ENCODE peak calls at places on chromosomes 13 and 19, in nine cellular contexts. One of them, this sample, is unnamed.

GRCh38 chr19:7497292-7497691 is 8.5 kb upstream of the PEX11G start:
- DNase-seq in CD8-positive, alpha-beta memory T cell: no peak
- DNase-seq in heart left ventricle: peak; percentile 38
- DNase-seq in colonic mucosa: no peak
- DNase-seq in fibroblast of lung: no peak
- DNase-seq in mesenchymal stem cell: peak; percentile 46
- DNase-seq in cardiac muscle cell: no peak
- DNase-seq in aorta: no peak
- DNase-seq in mucosa of descending colon: no peak
- DNase-seq in this sample: peak; percentile 23

GRCh38 chr13:97367427-97367826 is 66.5 kb upstream of the RAP2A start:
- DNase-seq in fibroblast of lung: peak; percentile 78
- DNase-seq in cardiac muscle cell: no peak
- DNase-seq in mesenchymal stem cell: peak; percentile 86
- DNase-seq in colonic mucosa: no peak
- DNase-seq in heart left ventricle: no peak
- DNase-seq in aorta: no peak
- DNase-seq in CD8-positive, alpha-beta memory T cell: no peak
- DNase-seq in mucosa of descending colon: no peak
- DNase-seq in this sample: no peak

GRCh38 chr13:27839809-27840467 is 47.7 kb downstream of the GSX1 start:
- DNase-seq in cardiac muscle cell: no peak
- DNase-seq in mesenchymal stem cell: no peak
- DNase-seq in mucosa of descending colon: no peak
- DNase-seq in fibroblast of lung: no peak
- DNase-seq in heart left ventricle: no peak
- DNase-seq in colonic mucosa: no peak
- DNase-seq in aorta: no peak
- DNase-seq in CD8-positive, alpha-beta memory T cell: no peak
- DNase-seq in this sample: no peak

GRCh38 chr13:67549331-67549730 is 319.2 kb upstream of the PCDH9 start:
- DNase-seq in CD8-positive, alpha-beta memory T cell: no peak
- DNase-seq in mucosa of descending colon: no peak
- DNase-seq in colonic mucosa: no peak
- DNase-seq in cardiac muscle cell: no peak
- DNase-seq in mesenchymal stem cell: peak; percentile 85
- DNase-seq in aorta: no peak
- DNase-seq in heart left ventricle: no peak
- DNase-seq in fibroblast of lung: peak; percentile 87
- DNase-seq in this sample: no peak

GRCh38 chr19:36340786-36341386 is 38.1 kb downstream of the ZFP14 start:
- DNase-seq in mucosa of descending colon: no peak
- DNase-seq in mesenchymal stem cell: peak; percentile 1
- DNase-seq in colonic mucosa: no peak
- DNase-seq in fibroblast of lung: no peak
- DNase-seq in aorta: no peak
- DNase-seq in cardiac muscle cell: no peak
- DNase-seq in CD8-positive, alpha-beta memory T cell: no peak
- DNase-seq in heart left ventricle: no peak
- DNase-seq in this sample: no peak

GRCh38 chr13:97369269-97369893 is 64.6 kb upstream of the RAP2A start:
- DNase-seq in colonic mucosa: no peak
- DNase-seq in fibroblast of lung: peak; percentile 48
- DNase-seq in cardiac muscle cell: no peak
- DNase-seq in aorta: no peak
- DNase-seq in mesenchymal stem cell: peak; percentile 62
- DNase-seq in heart left ventricle: no peak
- DNase-seq in CD8-positive, alpha-beta memory T cell: no peak
- DNase-seq in mucosa of descending colon: no peak
- DNase-seq in this sample: no peak

GRCh38 chr19:531009-531752 is 379 bp upstream of the CDC34 start:
- DNase-seq in fibroblast of lung: peak; percentile 79
- DNase-seq in aorta: peak; percentile 87
- DNase-seq in heart left ventricle: peak; percentile 94
- DNase-seq in colonic mucosa: peak; percentile 78
- DNase-seq in cardiac muscle cell: peak; percentile 91
- DNase-seq in mucosa of descending colon: peak; percentile 82
- DNase-seq in mesenchymal stem cell: peak; percentile 80
- DNase-seq in CD8-positive, alpha-beta memory T cell: peak; percentile 91
- DNase-seq in this sample: peak; percentile 93

GRCh38 chr13:26961890-26962615 is 201.5 kb upstream of the GPR12 start:
- DNase-seq in cardiac muscle cell: no peak
- DNase-seq in heart left ventricle: no peak
- DNase-seq in mucosa of descending colon: peak; percentile 83
- DNase-seq in mesenchymal stem cell: no peak
- DNase-seq in aorta: no peak
- DNase-seq in fibroblast of lung: no peak
- DNase-seq in CD8-positive, alpha-beta memory T cell: no peak
- DNase-seq in colonic mucosa: peak; percentile 90
- DNase-seq in this sample: no peak

GRCh38 chr13:38582133-38582532 is 104.7 kb upstream of the FREM2 start:
- DNase-seq in mucosa of descending colon: peak; percentile 79
- DNase-seq in fibroblast of lung: peak; percentile 44
- DNase-seq in heart left ventricle: no peak
- DNase-seq in colonic mucosa: peak; percentile 21
- DNase-seq in cardiac muscle cell: peak; percentile 54
- DNase-seq in aorta: no peak
- DNase-seq in mesenchymal stem cell: peak; percentile 29
- DNase-seq in CD8-positive, alpha-beta memory T cell: no peak
- DNase-seq in this sample: peak; percentile 30

GRCh38 chr19:35483089-35483488 is 7.2 kb downstream of the KRTDAP start:
- DNase-seq in heart left ventricle: no peak
- DNase-seq in cardiac muscle cell: no peak
- DNase-seq in mucosa of descending colon: no peak
- DNase-seq in CD8-positive, alpha-beta memory T cell: no peak
- DNase-seq in mesenchymal stem cell: no peak
- DNase-seq in colonic mucosa: no peak
- DNase-seq in aorta: no peak
- DNase-seq in fibroblast of lung: no peak
- DNase-seq in this sample: no peak

GRCh38 chr19:33720155-33720493 is 76.5 kb upstream of the KCTD15 start:
- DNase-seq in mesenchymal stem cell: no peak
- DNase-seq in aorta: no peak
- DNase-seq in CD8-positive, alpha-beta memory T cell: no peak
- DNase-seq in colonic mucosa: no peak
- DNase-seq in mucosa of descending colon: no peak
- DNase-seq in fibroblast of lung: no peak
- DNase-seq in cardiac muscle cell: no peak
- DNase-seq in heart left ventricle: no peak
- DNase-seq in this sample: no peak

GRCh38 chr13:59356607-59357006 is 807.1 kb downstream of the DIAPH3 start:
- DNase-seq in CD8-positive, alpha-beta memory T cell: no peak
- DNase-seq in fibroblast of lung: peak; percentile 74
- DNase-seq in mesenchymal stem cell: peak; percentile 47
- DNase-seq in mucosa of descending colon: peak; percentile 16
- DNase-seq in aorta: peak; percentile 83
- DNase-seq in cardiac muscle cell: no peak
- DNase-seq in colonic mucosa: no peak
- DNase-seq in heart left ventricle: peak; percentile 92
- DNase-seq in this sample: peak; percentile 92

GRCh38 chr19:9991425-9992191 is 18.7 kb downstream of the COL5A3 start:
- DNase-seq in mucosa of descending colon: no peak
- DNase-seq in aorta: no peak
- DNase-seq in mesenchymal stem cell: no peak
- DNase-seq in CD8-positive, alpha-beta memory T cell: no peak
- DNase-seq in cardiac muscle cell: no peak
- DNase-seq in colonic mucosa: no peak
- DNase-seq in heart left ventricle: peak; percentile 17
- DNase-seq in fibroblast of lung: no peak
- DNase-seq in this sample: no peak

GRCh38 chr19:13463296-13463695 is 43.0 kb downstream of the CACNA1A start:
- DNase-seq in heart left ventricle: no peak
- DNase-seq in colonic mucosa: no peak
- DNase-seq in aorta: no peak
- DNase-seq in cardiac muscle cell: peak; percentile 82
- DNase-seq in mesenchymal stem cell: no peak
- DNase-seq in CD8-positive, alpha-beta memory T cell: no peak
- DNase-seq in fibroblast of lung: peak; percentile 2
- DNase-seq in mucosa of descending colon: peak; percentile 9
- DNase-seq in this sample: no peak

GRCh38 chr13:43953370-43953769 is 73.7 kb downstream of the LACC1 start:
- DNase-seq in aorta: no peak
- DNase-seq in heart left ventricle: no peak
- DNase-seq in CD8-positive, alpha-beta memory T cell: no peak
- DNase-seq in colonic mucosa: no peak
- DNase-seq in cardiac muscle cell: no peak
- DNase-seq in mucosa of descending colon: no peak
- DNase-seq in fibroblast of lung: no peak
- DNase-seq in mesenchymal stem cell: no peak
- DNase-seq in this sample: no peak

GRCh38 chr19:17246681-17247425 is 1.1 kb upstream of the NR2F6 start:
- DNase-seq in mucosa of descending colon: peak; percentile 70
- DNase-seq in heart left ventricle: peak; percentile 74
- DNase-seq in colonic mucosa: peak; percentile 81
- DNase-seq in fibroblast of lung: no peak
- DNase-seq in cardiac muscle cell: no peak
- DNase-seq in CD8-positive, alpha-beta memory T cell: no peak
- DNase-seq in mesenchymal stem cell: peak; percentile 87
- DNase-seq in aorta: no peak
- DNase-seq in this sample: peak; percentile 73

GRCh38 chr19:41324921-41325639 is 15.1 kb downstream of the CCDC97 start:
- DNase-seq in aorta: peak; percentile 88
- DNase-seq in fibroblast of lung: peak; percentile 78
- DNase-seq in cardiac muscle cell: peak; percentile 65
- DNase-seq in mucosa of descending colon: no peak
- DNase-seq in CD8-positive, alpha-beta memory T cell: peak; percentile 61
- DNase-seq in mesenchymal stem cell: peak; percentile 94
- DNase-seq in colonic mucosa: peak; percentile 50
- DNase-seq in heart left ventricle: peak; percentile 89
- DNase-seq in this sample: peak; percentile 72

GRCh38 chr19:5364674-5365073 is 24.1 kb upstream of the PTPRS start:
- DNase-seq in mesenchymal stem cell: no peak
- DNase-seq in cardiac muscle cell: no peak
- DNase-seq in aorta: no peak
- DNase-seq in fibroblast of lung: no peak
- DNase-seq in mucosa of descending colon: no peak
- DNase-seq in colonic mucosa: no peak
- DNase-seq in heart left ventricle: no peak
- DNase-seq in CD8-positive, alpha-beta memory T cell: no peak
- DNase-seq in this sample: no peak

DNA sequence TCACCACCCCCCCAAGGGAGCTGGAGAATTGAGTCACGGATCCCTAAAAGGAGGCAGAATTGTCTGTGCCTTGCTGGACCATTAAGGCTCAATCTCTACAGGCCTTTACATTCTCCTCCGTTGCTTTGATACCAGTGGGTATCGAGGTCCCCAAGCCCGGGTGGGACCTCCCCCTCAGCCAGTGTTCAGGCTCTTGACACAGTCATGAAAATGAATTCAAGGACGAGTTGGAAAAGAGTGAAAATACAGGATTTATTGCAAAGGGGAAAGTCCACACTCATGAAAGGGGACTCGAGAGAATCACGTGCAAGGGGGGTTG is 5.6 kb downstream of the PPP1R15A start:
- DNase-seq in mucosa of descending colon: no peak
- DNase-seq in heart left ventricle: no peak
- DNase-seq in mesenchymal stem cell: peak; percentile 78
- DNase-seq in cardiac muscle cell: no peak
- DNase-seq in colonic mucosa: no peak
- DNase-seq in aorta: no peak
- DNase-seq in fibroblast of lung: no peak
- DNase-seq in CD8-positive, alpha-beta memory T cell: no peak
- DNase-seq in this sample: no peak
- H3K4me1 ChIP-seq in mucosa of descending colon: peaks cover 34% of the 10 kb centered on the region
- H3K4me1 ChIP-seq in heart left ventricle: peaks cover 61% of the 10 kb centered on the region
- H3K4me1 ChIP-seq in mesenchymal stem cell: peaks cover 26% of the 10 kb centered on the region
- H3K4me1 ChIP-seq in cardiac muscle cell: peaks cover 39% of the 10 kb centered on the region
- H3K4me1 ChIP-seq in colonic mucosa: peaks cover 15% of the 10 kb centered on the region
- H3K4me1 ChIP-seq in aorta: no peaks in the 10 kb centered on the region
- H3K4me1 ChIP-seq in fibroblast of lung: peaks cover 3% of the 10 kb centered on the region
- H3K4me1 ChIP-seq in CD8-positive, alpha-beta memory T cell: peaks cover 32% of the 10 kb centered on the region
- H3K4me1 ChIP-seq in this sample: peaks cover 11% of the 10 kb centered on the region

GRCh38 chr13:113171250-113172125 is 13.0 kb downstream of the PROZ start:
- DNase-seq in mesenchymal stem cell: no peak
- DNase-seq in mucosa of descending colon: no peak
- DNase-seq in colonic mucosa: no peak
- DNase-seq in cardiac muscle cell: no peak
- DNase-seq in fibroblast of lung: no peak
- DNase-seq in heart left ventricle: no peak
- DNase-seq in aorta: no peak
- DNase-seq in CD8-positive, alpha-beta memory T cell: no peak
- DNase-seq in this sample: no peak
- H3K4me1 ChIP-seq in mesenchymal stem cell: peaks cover 16% of the 10 kb centered on the region
- H3K4me1 ChIP-seq in mucosa of descending colon: peaks cover 3% of the 10 kb centered on the region
- H3K4me1 ChIP-seq in colonic mucosa: peaks cover 1% of the 10 kb centered on the region
- H3K4me1 ChIP-seq in cardiac muscle cell: no peaks in the 10 kb centered on the region
- H3K4me1 ChIP-seq in fibroblast of lung: no peaks in the 10 kb centered on the region
- H3K4me1 ChIP-seq in heart left ventricle: no peaks in the 10 kb centered on the region
- H3K4me1 ChIP-seq in aorta: no peaks in the 10 kb centered on the region
- H3K4me1 ChIP-seq in CD8-positive, alpha-beta memory T cell: peaks cover 10% of the 10 kb centered on the region
- H3K4me1 ChIP-seq in this sample: peaks cover 10% of the 10 kb centered on the region

GRCh38 chr19:54432144-54432738 is 16.8 kb upstream of the LENG8 start:
- DNase-seq in mucosa of descending colon: no peak
- DNase-seq in mesenchymal stem cell: no peak
- DNase-seq in heart left ventricle: no peak
- DNase-seq in CD8-positive, alpha-beta memory T cell: no peak
- DNase-seq in aorta: no peak
- DNase-seq in colonic mucosa: no peak
- DNase-seq in fibroblast of lung: no peak
- DNase-seq in cardiac muscle cell: no peak
- DNase-seq in this sample: no peak
- H3K4me1 ChIP-seq in mucosa of descending colon: peaks cover 8% of the 10 kb centered on the region
- H3K4me1 ChIP-seq in mesenchymal stem cell: peaks cover 34% of the 10 kb centered on the region
- H3K4me1 ChIP-seq in heart left ventricle: peaks cover 43% of the 10 kb centered on the region
- H3K4me1 ChIP-seq in CD8-positive, alpha-beta memory T cell: peaks cover 11% of the 10 kb centered on the region
- H3K4me1 ChIP-seq in aorta: no peaks in the 10 kb centered on the region
- H3K4me1 ChIP-seq in colonic mucosa: no peaks in the 10 kb centered on the region
- H3K4me1 ChIP-seq in fibroblast of lung: no peaks in the 10 kb centered on the region
- H3K4me1 ChIP-seq in cardiac muscle cell: peaks cover 9% of the 10 kb centered on the region
- H3K4me1 ChIP-seq in this sample: no peaks in the 10 kb centered on the region

GRCh38 chr13:99496322-99497142 is 4.7 kb upstream of the TM9SF2 start:
- DNase-seq in CD8-positive, alpha-beta memory T cell: peak; percentile 85
- DNase-seq in mucosa of descending colon: peak; percentile 69
- DNase-seq in colonic mucosa: peak; percentile 73
- DNase-seq in aorta: peak; percentile 76
- DNase-seq in heart left ventricle: no peak
- DNase-seq in fibroblast of lung: peak; percentile 30
- DNase-seq in cardiac muscle cell: no peak
- DNase-seq in mesenchymal stem cell: peak; percentile 13
- DNase-seq in this sample: peak; percentile 54

GRCh38 chr13:99501952-99502310 is 659 bp downstream of the TM9SF2 start:
- DNase-seq in heart left ventricle: no peak
- DNase-seq in aorta: peak; percentile 59
- DNase-seq in mesenchymal stem cell: peak; percentile 52
- DNase-seq in fibroblast of lung: peak; percentile 23
- DNase-seq in cardiac muscle cell: peak; percentile 39
- DNase-seq in colonic mucosa: peak; percentile 55
- DNase-seq in mucosa of descending colon: peak; percentile 51
- DNase-seq in CD8-positive, alpha-beta memory T cell: peak; percentile 51
- DNase-seq in this sample: peak; percentile 23

GRCh38 chr13:99501135-99501951 is at the start of gene TM9SF2:
- DNase-seq in colonic mucosa: peak; percentile 99
- DNase-seq in heart left ventricle: peak; percentile 99
- DNase-seq in CD8-positive, alpha-beta memory T cell: peak; percentile 97
- DNase-seq in fibroblast of lung: peak; percentile 97
- DNase-seq in mesenchymal stem cell: peak; percentile 97
- DNase-seq in cardiac muscle cell: peak; percentile 96
- DNase-seq in aorta: peak; percentile 98
- DNase-seq in mucosa of descending colon: peak; percentile 98
- DNase-seq in this sample: peak; percentile 95

GRCh38 chr13:99498304-99499161 is 2.7 kb upstream of the TM9SF2 start:
- DNase-seq in cardiac muscle cell: peak; percentile 94
- DNase-seq in mucosa of descending colon: peak; percentile 99
- DNase-seq in fibroblast of lung: peak; percentile 97
- DNase-seq in aorta: peak; percentile 98
- DNase-seq in CD8-positive, alpha-beta memory T cell: peak; percentile 99
- DNase-seq in colonic mucosa: peak; percentile 98
- DNase-seq in mesenchymal stem cell: peak; percentile 97
- DNase-seq in heart left ventricle: peak; percentile 97
- DNase-seq in this sample: peak; percentile 97

GRCh38 chr13:99500839-99501134 is 485 bp upstream of the TM9SF2 start:
- DNase-seq in colonic mucosa: no peak
- DNase-seq in fibroblast of lung: no peak
- DNase-seq in heart left ventricle: no peak
- DNase-seq in mucosa of descending colon: no peak
- DNase-seq in mesenchymal stem cell: no peak
- DNase-seq in CD8-positive, alpha-beta memory T cell: no peak
- DNase-seq in cardiac muscle cell: no peak
- DNase-seq in aorta: no peak
- DNase-seq in this sample: no peak
- H3K4me1 ChIP-seq in colonic mucosa: peaks cover 11% of the 10 kb centered on the region
- H3K4me1 ChIP-seq in fibroblast of lung: peaks cover 7% of the 10 kb centered on the region
- H3K4me1 ChIP-seq in heart left ventricle: peaks cover 79% of the 10 kb centered on the region
- H3K4me1 ChIP-seq in mucosa of descending colon: peaks cover 47% of the 10 kb centered on the region
- H3K4me1 ChIP-seq in mesenchymal stem cell: peaks cover 5% of the 10 kb centered on the region
- H3K4me1 ChIP-seq in CD8-positive, alpha-beta memory T cell: peaks cover 73% of the 10 kb centered on the region
- H3K4me1 ChIP-seq in cardiac muscle cell: peaks cover 14% of the 10 kb centered on the region
- H3K4me1 ChIP-seq in aorta: peaks cover 3% of the 10 kb centered on the region
- H3K4me1 ChIP-seq in this sample: no peaks in the 10 kb centered on the region

This sample was measured in BE2C.